ENCODE peak calls at places on chromosomes 13 and 19, in eight cellular contexts. T, I, A, N, G, E, M and Y are unnamed samples. For H3K4me1, the result is how much of the 10 kb centered on the place peaks cover.

GRCh38 chr13:35388979-35389378 is 87.5 kb downstream of the MAB21L1 start:
- DNase-seq in T (no peak), I (no peak), A (no peak), N (no peak), G (no peak), E (no peak), M (no peak), Y (no peak)

GRCh38 chr19:32861596-32861995 is 8.0 kb downstream of the SLC7A9 start:
- DNase-seq in T (no peak), I (no peak), A (no peak), N (no peak), G (no peak), E (no peak), M (no peak), Y (no peak)

GRCh38 chr19:45767410-45767880 is 1.6 kb downstream of the SIX5 start:
- DNase-seq in T (no peak), I (peak), A (peak), N (peak), G (peak), E (no peak), M (peak), Y (peak)

GRCh38 chr19:7833225-7834156 is 3.5 kb downstream of the EVI5L start:
- DNase-seq in T (no peak), I (peak), A (no peak), N (peak), G (no peak), E (peak), M (peak), Y (no peak)

GRCh38 chr13:59458908-59459579 is 704.7 kb downstream of the DIAPH3 start:
- DNase-seq in T (no peak), I (no peak), A (peak), N (no peak), G (no peak), E (no peak), M (no peak), Y (no peak)

GRCh38 chr13:44810067-44810840 is 179.0 kb downstream of the NUFIP1 start:
- DNase-seq in T (no peak), I (no peak), A (no peak), N (peak), G (no peak), E (no peak), M (peak), Y (no peak)

GRCh38 chr19:29277107-29277506 is 64.2 kb upstream of the UQCRFS1 start:
- DNase-seq in T (no peak), I (no peak), A (peak), N (no peak), G (no peak), E (no peak), M (peak), Y (no peak)

GRCh38 chr19:55083004-55083850 is 7.6 kb downstream of the EPS8L1 start:
- DNase-seq in T (no peak), I (no peak), A (peak), N (no peak), G (no peak), E (no peak), M (no peak), Y (no peak)

GRCh38 chr19:55443045-55443823 is at the start of gene SHISA7:
- DNase-seq in T (no peak), I (no peak), A (peak), N (no peak), G (no peak), E (no peak), M (no peak), Y (no peak)

GRCh38 chr13:69124996-69125395 is 982.6 kb upstream of the ATXN8OS start:
- DNase-seq in T (no peak), I (no peak), A (no peak), N (no peak), G (no peak), E (no peak), M (no peak), Y (no peak)

GRCh38 chr13:26971990-26972888 is 199.4 kb downstream of the USP12 start:
- DNase-seq in T (no peak), I (peak), A (peak), N (no peak), G (no peak), E (peak), M (peak), Y (no peak)

GRCh38 chr13:25217023-25217909 is 45.2 kb upstream of the AMER2 start:
- DNase-seq in T (no peak), I (no peak), A (no peak), N (no peak), G (no peak), E (no peak), M (no peak), Y (no peak)

GRCh38 chr13:74305876-74306275 is 171.7 kb upstream of the KLF12 start:
- DNase-seq in T (no peak), I (no peak), A (peak), N (no peak), G (no peak), E (no peak), M (no peak), Y (no peak)

GRCh38 chr19:53101518-53101917 is 1.7 kb downstream of the ZNF160 start:
- DNase-seq in T (no peak), I (no peak), A (peak), N (no peak), G (no peak), E (no peak), M (no peak), Y (no peak)

GRCh38 chr19:11160119-11160768 is 4.7 kb upstream of the SPC24 start:
- DNase-seq in T (no peak), I (no peak), A (no peak), N (no peak), G (no peak), E (no peak), M (no peak), Y (no peak)

GRCh38 chr13:95676775-95677563 is at the start of gene DNAJC3:
- DNase-seq in T (peak), I (peak), A (peak), N (peak), G (peak), E (peak), M (peak), Y (peak)

GRCh38 chr13:33383724-33384577 is 98.4 kb upstream of the STARD13 start:
- DNase-seq in T (no peak), I (no peak), A (no peak), N (no peak), G (no peak), E (no peak), M (no peak), Y (no peak)

GRCh38 chr19:5214371-5214770 is 126.2 kb downstream of the PTPRS start:
- DNase-seq in T (no peak), I (no peak), A (no peak), N (no peak), G (no peak), E (no peak), M (no peak), Y (no peak)

GRCh38 chr13:87129602-87130300 is 541.4 kb upstream of the SLITRK5 start:
- DNase-seq in T (no peak), I (no peak), A (no peak), N (no peak), G (no peak), E (no peak), M (no peak), Y (no peak)

GRCh38 chr13:40172149-40172591 is 494.3 kb downstream of the FOXO1 start:
- DNase-seq in T (no peak), I (no peak), A (peak), N (peak), G (no peak), E (no peak), M (no peak), Y (no peak)

GRCh38 chr13:40169476-40169875 is 497.0 kb downstream of the FOXO1 start:
- DNase-seq in T (no peak), I (no peak), A (no peak), N (no peak), G (no peak), E (no peak), M (no peak), Y (no peak)

GRCh38 chr13:40170091-40170490 is 496.4 kb downstream of the FOXO1 start:
- DNase-seq in T (no peak), I (no peak), A (no peak), N (no peak), G (no peak), E (no peak), M (no peak), Y (no peak)

GRCh38 chr13:40171566-40171965 is 494.9 kb downstream of the FOXO1 start:
- DNase-seq in T (no peak), I (no peak), A (no peak), N (no peak), G (no peak), E (no peak), M (no peak), Y (no peak)

GRCh38 chr13:40170982-40171381 is 495.5 kb downstream of the FOXO1 start:
- DNase-seq in T (no peak), I (no peak), A (no peak), N (no peak), G (no peak), E (peak), M (no peak), Y (no peak)
- H3K4me1 ChIP-seq in T (under half), I (under half), A (under half), N (under half), G (under half), E (under half), M (under half), Y (under half)

GRCh38 chr13:70613295-70613694 is 505.0 kb upstream of the KLHL1 start:
- DNase-seq in T (no peak), I (no peak), A (peak), N (no peak), G (no peak), E (no peak), M (no peak), Y (no peak)
- TF ChIP-seq CTCF in T (no peak), I (peak), A (peak), N (no peak), G (no peak), E (peak), M (no peak), Y (no peak)

DNA sequence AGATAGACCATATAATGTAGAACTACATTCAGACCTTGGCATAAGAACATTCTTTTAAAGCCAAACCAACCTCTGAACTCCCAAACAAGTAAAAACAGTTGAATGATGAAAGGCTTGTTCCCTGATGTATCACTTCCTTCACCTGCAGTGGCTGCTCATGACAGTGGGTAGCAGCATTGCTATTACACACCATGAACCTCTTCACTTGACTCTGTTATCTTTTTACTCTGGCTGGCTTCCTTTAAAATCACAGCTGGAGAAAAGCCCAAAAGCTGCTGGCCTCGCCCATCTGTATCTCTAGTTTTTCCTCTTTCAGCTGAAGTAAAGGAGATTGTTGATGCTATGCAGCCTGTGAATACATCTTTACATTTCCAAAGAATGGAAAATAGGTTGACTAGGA is 22.6 kb downstream of the THSD1 start:
- DNase-seq in T (no peak), I (no peak), A (no peak), N (no peak), G (no peak), E (no peak), M (no peak), Y (no peak)
- TF ChIP-seq POLR2AphosphoS5 in T (no peak), I (no peak), A (no peak), N (no peak), G (no peak), E (no peak), M (no peak), Y (no peak)

GRCh38 chr13:99264053-99264452 is 5.9 kb upstream of the GPR18 start:
- DNase-seq in T (no peak), I (no peak), A (no peak), N (no peak), G (no peak), E (no peak), M (no peak), Y (no peak)

GRCh38 chr13:99265823-99266426 is 7.7 kb upstream of the GPR18 start:
- DNase-seq in T (no peak), I (peak), A (peak), N (no peak), G (no peak), E (peak), M (no peak), Y (no peak)

GRCh38 chr13:99261040-99261439 is 2.9 kb upstream of the GPR18 start:
- DNase-seq in T (no peak), I (peak), A (no peak), N (no peak), G (no peak), E (no peak), M (no peak), Y (no peak)

GRCh38 chr13:99265162-99265822 is 7.1 kb upstream of the GPR18 start:
- DNase-seq in T (no peak), I (no peak), A (no peak), N (no peak), G (no peak), E (no peak), M (no peak), Y (no peak)

DNA sequence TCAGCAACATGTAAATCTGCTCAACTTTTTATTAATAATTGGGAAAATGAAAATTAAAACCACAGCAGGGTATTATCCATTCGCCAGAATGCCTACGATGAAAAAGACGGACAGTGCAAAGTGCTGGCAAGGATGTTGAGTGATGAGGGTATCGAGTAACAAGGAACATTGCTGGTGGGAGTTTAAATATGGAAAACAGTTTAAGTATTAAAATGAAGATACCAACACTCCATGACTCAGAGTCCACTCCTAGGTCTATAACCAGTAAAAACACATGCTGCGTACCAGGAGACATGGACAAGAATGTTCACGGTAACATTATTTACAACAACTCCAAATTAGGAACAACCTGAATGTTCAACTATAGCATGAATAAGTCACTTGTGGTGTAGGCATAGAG is 5.2 kb upstream of the GPR18 start:
- DNase-seq in T (no peak), I (no peak), A (no peak), N (no peak), G (no peak), E (no peak), M (no peak), Y (no peak)
- H3K4me1 ChIP-seq in T (under half), I (under half), A (under half), N (under half), G (under half), E (under half), M (under half), Y (under half)

GRCh38 chr19:58044391-58044790 is 10.6 kb downstream of the ZSCAN1 start:
- DNase-seq in T (no peak), I (no peak), A (no peak), N (no peak), G (no peak), E (no peak), M (no peak), Y (no peak)

GRCh38 chr19:58046856-58047255 is 12.2 kb upstream of the ZNF135 start:
- DNase-seq in T (no peak), I (no peak), A (no peak), N (no peak), G (no peak), E (no peak), M (no peak), Y (no peak)

GRCh38 chr19:58047672-58048071 is 11.4 kb upstream of the ZNF135 start:
- DNase-seq in T (no peak), I (no peak), A (no peak), N (no peak), G (no peak), E (no peak), M (no peak), Y (no peak)

GRCh38 chr19:58044886-58045285 is 11.1 kb downstream of the ZSCAN1 start:
- DNase-seq in T (no peak), I (no peak), A (no peak), N (no peak), G (no peak), E (no peak), M (no peak), Y (no peak)

DNA sequence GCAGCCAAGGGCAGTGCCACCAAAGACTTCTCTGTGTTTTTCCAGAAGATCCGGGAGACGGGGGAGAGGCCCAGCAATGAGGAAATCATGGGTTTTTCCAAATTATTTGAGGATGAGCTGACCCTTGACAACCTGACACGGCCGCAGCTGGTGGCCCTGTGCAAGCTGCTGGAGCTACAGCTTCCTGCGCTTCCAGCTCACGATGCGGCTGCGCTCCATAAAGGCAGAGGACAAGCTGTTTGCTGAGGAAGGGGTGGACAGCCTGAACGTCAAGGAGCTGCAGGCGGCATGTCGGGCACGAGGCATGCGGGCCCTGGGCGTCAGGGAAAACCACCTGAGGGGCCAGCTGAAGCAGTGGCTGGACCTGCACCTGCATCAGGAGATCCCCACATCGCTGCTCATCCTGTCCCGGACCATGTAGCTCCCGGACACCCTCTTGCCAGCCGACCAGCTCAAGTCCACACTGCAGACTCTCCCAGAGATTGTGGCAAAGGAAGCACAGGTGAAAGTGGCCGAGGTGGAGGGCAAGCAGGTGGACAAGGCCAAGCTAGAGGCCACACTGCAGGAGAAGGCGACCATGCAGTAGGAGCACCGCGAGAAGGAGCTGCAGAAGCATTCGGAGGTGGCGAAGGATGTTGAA is 11.7 kb downstream of the ZSCAN1 start:
- DNase-seq in T (no peak), I (no peak), A (no peak), N (no peak), G (no peak), E (no peak), M (no peak), Y (no peak)
- TF ChIP-seq CTCF in T (no peak), I (no peak), A (no peak), N (no peak), G (no peak), E (no peak), M (no peak), Y (no peak)

DNA sequence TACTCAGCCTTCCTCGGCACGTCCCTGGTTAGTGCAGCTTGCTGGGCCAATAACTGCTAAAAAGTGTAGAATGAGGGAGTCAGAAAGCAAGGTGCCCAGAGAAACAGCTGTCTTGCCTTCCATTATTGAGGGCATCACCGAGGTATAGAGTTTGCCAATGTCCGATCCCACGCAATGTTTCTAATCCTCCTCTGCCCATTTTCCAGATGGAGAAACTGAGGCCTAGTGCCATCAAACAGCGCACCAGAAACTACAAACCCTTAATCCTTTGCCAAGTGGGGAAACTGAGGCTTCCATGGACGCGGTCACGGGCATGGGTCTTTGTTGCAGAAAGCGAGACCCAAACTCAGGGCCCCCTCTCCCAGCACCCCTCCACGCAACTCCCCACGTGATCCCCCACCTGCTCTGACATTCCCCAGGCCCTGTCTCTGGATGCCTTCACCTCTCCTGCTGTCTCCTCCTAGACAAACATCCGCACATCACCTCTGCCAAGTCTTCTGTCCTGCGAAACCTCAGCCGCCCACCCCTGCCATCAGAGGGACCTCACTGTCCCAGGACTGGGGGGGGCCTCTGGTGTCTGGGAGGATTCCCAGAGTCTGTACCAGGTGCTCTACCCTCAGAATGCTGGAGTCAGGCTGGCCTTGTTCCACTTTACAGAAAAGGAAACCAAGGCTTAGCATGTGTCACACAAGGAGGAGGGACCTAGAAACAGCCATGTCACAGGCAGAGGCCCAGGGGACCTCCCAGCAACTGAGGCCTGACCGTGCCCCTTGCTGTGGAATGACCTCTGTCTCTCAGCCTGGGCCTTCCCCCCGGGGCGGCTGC is 930 bp upstream of the PDE4C start:
- DNase-seq in T (no peak), I (no peak), A (no peak), N (no peak), G (no peak), E (no peak), M (no peak), Y (no peak)
- TF ChIP-seq POLR2AphosphoS5 in T (no peak), I (no peak), A (no peak), N (no peak), G (no peak), E (no peak), M (no peak), Y (no peak)

GRCh38 chr19:41327499-41328156 is 17.7 kb downstream of the CCDC97 start:
- DNase-seq in T (no peak), I (no peak), A (peak), N (peak), G (peak), E (no peak), M (peak), Y (no peak)
- H3K4me1 ChIP-seq in T (half or more), I (under half), A (half or more), N (under half), G (under half), E (under half), M (under half), Y (half or more)

DNA sequence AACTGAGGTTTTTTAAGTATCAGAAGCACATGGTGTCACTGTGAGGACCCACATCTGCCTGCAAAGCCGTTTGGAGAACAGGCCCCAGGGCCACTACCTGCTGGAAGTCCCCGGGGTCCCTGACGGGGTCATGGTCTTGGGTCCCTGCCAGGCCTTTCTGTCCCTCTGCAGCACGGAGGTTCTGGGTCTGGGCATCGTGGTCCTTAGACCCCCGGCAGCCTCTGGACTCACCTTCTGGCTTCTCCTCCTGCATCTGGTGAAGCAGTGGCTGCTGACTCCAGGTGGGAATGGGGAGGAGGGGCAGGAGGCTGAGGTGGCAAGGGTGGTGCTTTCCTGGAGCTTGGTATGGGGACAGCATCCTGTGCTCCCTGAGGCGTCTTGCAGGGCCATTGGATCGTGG is 198.6 kb downstream of the TEX29 start:
- DNase-seq in T (no peak), I (no peak), A (no peak), N (no peak), G (peak), E (no peak), M (no peak), Y (no peak)
- TF ChIP-seq CTCF in T (no peak), I (no peak), A (no peak), N (no peak), G (no peak), E (no peak), M (no peak), Y (no peak)